ENCODE peak calls at places on chromosomes 1 and 21, in four cellular contexts. X, Q, N and T are unnamed samples.

GRCh38 chr1:51329443-51330325 is 678 bp downstream of the TTC39A start:
- DNase-seq in N (peak; percentile 86), X (peak; percentile 83), Q (no peak), T (peak; percentile 52)

GRCh38 chr1:63730211-63730610 is 43.6 kb upstream of the ROR1 start:
- DNase-seq in N (no peak), X (no peak), Q (no peak), T (no peak)

GRCh38 chr1:25867210-25867991 is 8.1 kb downstream of the PAQR7 start:
- DNase-seq in Q (no peak), X (peak; percentile 51), N (no peak), T (no peak)

GRCh38 chr1:64451449-64451848 is 18.5 kb upstream of the CACHD1 start:
- DNase-seq in X (no peak), Q (no peak), N (no peak), T (no peak)

GRCh38 chr1:161013591-161014513 is 7.1 kb downstream of the F11R start:
- DNase-seq in X (peak; percentile 92), N (peak; percentile 88), Q (no peak), T (peak; percentile 84)

GRCh38 chr1:201917362-201918033 is 28.8 kb downstream of the SHISA4 start:
- DNase-seq in X (no peak), N (no peak), Q (no peak), T (no peak)

GRCh38 chr21:43815107-43815742 is 25.8 kb downstream of the RRP1 start:
- DNase-seq in X (no peak), Q (no peak), N (no peak), T (no peak)

GRCh38 chr1:162302660-162303344 is 73.9 kb downstream of the SPATA46 start:
- DNase-seq in N (no peak), Q (no peak), X (no peak), T (no peak)

GRCh38 chr21:42665026-42665425 is 11.6 kb downstream of the PDE9A start:
- DNase-seq in N (no peak), Q (no peak), X (no peak), T (no peak)

GRCh38 chr1:246066553-246066952 is 440.5 kb downstream of the SMYD3 start:
- DNase-seq in Q (no peak), X (no peak), N (no peak), T (no peak)

GRCh38 chr1:210441028-210441427 is 112.3 kb downstream of the HHAT start:
- DNase-seq in X (no peak), N (no peak), Q (no peak), T (no peak)

GRCh38 chr1:147560756-147561472 is 19.6 kb downstream of the BCL9 start:
- DNase-seq in Q (no peak), N (no peak), X (no peak), T (no peak)

GRCh38 chr1:168512864-168513595 is 30.8 kb downstream of the XCL2 start:
- DNase-seq in X (no peak), Q (no peak), N (no peak), T (no peak)

GRCh38 chr1:96698332-96698983 is 23.1 kb upstream of the PTBP2 start:
- DNase-seq in N (no peak), Q (no peak), X (no peak), T (no peak)

GRCh38 chr1:178052650-178053461 is 41.0 kb upstream of the RASAL2 start:
- DNase-seq in Q (no peak), X (no peak), N (no peak), T (no peak)

GRCh38 chr1:246065592-246065991 is 441.5 kb downstream of the SMYD3 start:
- DNase-seq in N (no peak), X (no peak), Q (no peak), T (no peak)